ENCODE peak calls at places on chromosomes 12 and 14, in six cellular contexts. N is fibroblast of mammary gland, K is cardiac muscle cell, U is fibroblast of villous mesenchyme, D is A673, Z is endothelial cell. I is an unnamed sample.
A peak's percentile ranks its signal among the peaks of the same experiment; 100 is the strongest.

GRCh38 chr12:15088115-15088514 is 115.3 kb downstream of the PDE6H start:
- DNase-seq in N (no peak), K (no peak), U (no peak), Z (no peak), D (no peak), I (no peak)

GRCh38 chr12:67940780-67941243 is 48.4 kb upstream of the IFNG-AS1 start:
- DNase-seq in U (peak; percentile 20), D (no peak), N (peak; percentile 61), K (peak; percentile 63), Z (no peak), I (no peak)

GRCh38 chr14:102362084-102362483 is 606 bp downstream of the CINP start:
- DNase-seq in D (no peak), U (peak; percentile 28), Z (no peak), N (peak; percentile 65), K (no peak), I (no peak)

GRCh38 chr14:22428681-22429315 is 160.2 kb downstream of the DAD1 start:
- DNase-seq in Z (no peak), U (peak; percentile 45), N (peak; percentile 6), K (no peak), D (peak; percentile 40), I (no peak)

GRCh38 chr14:26597136-26598080 is at the start of gene NOVA1:
- DNase-seq in K (peak; percentile 46), Z (peak; percentile 35), D (no peak), U (no peak), N (peak; percentile 18), I (peak; percentile 29)

GRCh38 chr12:124401563-124402180 is 106.8 kb downstream of the RFLNA start:
- DNase-seq in Z (no peak), D (no peak), K (no peak), N (no peak), U (no peak), I (no peak)

GRCh38 chr12:63917864-63918742 is 73.6 kb downstream of the SRGAP1 start:
- DNase-seq in K (no peak), Z (no peak), N (peak; percentile 99), U (peak; percentile 99), D (peak; percentile 88), I (no peak)

GRCh38 chr12:112837629-112838191 is 46.2 kb downstream of the RPH3A start:
- DNase-seq in U (peak; percentile 24), Z (no peak), N (peak; percentile 49), K (no peak), D (peak; percentile 37), I (no peak)

GRCh38 chr12:111404362-111405148 is 1.2 kb upstream of the SH2B3 start:
- DNase-seq in U (peak; percentile 49), D (peak; percentile 93), Z (peak; percentile 72), N (no peak), K (no peak), I (no peak)

GRCh38 chr12:6285063-6285477 is 25.4 kb upstream of the PLEKHG6 start:
- DNase-seq in N (peak; percentile 78), D (peak; percentile 82), K (peak; percentile 81), U (peak; percentile 73), Z (peak; percentile 78), I (peak; percentile 79)

GRCh38 chr12:94098466-94098865 is 49.9 kb upstream of the PLXNC1 start:
- DNase-seq in N (peak; percentile 69), D (no peak), Z (no peak), K (no peak), U (peak; percentile 69), I (no peak)

GRCh38 chr14:52862652-52863338 is 71.4 kb upstream of the GNPNAT1 start:
- DNase-seq in N (peak; percentile 79), U (peak; percentile 89), K (no peak), D (peak; percentile 31), Z (no peak), I (no peak)

GRCh38 chr14:79724934-79725717 is 486.2 kb downstream of the DIO2 start:
- DNase-seq in N (no peak), U (no peak), D (no peak), K (no peak), Z (no peak), I (no peak)

GRCh38 chr14:49920935-49921334 is 28.1 kb downstream of the ARF6 start:
- DNase-seq in D (no peak), K (no peak), N (no peak), U (no peak), Z (no peak), I (no peak)

GRCh38 chr14:105201928-105202513 is 20.9 kb upstream of the NUDT14 start:
- DNase-seq in U (no peak), K (no peak), D (no peak), Z (no peak), N (no peak), I (no peak)

GRCh38 chr12:74365178-74365964 is 172.3 kb upstream of the ATXN7L3B start:
- DNase-seq in N (peak; percentile 68), Z (peak; percentile 8), D (peak; percentile 69), K (peak; percentile 5), U (peak; percentile 16), I (no peak)

GRCh38 chr12:74370608-74371216 is 166.9 kb upstream of the ATXN7L3B start:
- DNase-seq in K (no peak), N (no peak), D (no peak), U (peak; percentile 11), Z (no peak), I (no peak)
- TF ChIP-seq CTCF in K (no peak), N (no peak), D (no peak), U (no peak), Z (no peak), I (no peak)

GRCh38 chr12:126704609-126705008 is 1562.4 kb upstream of the TMEM132C start:
- DNase-seq in Z (no peak), N (no peak), K (no peak), U (no peak), D (peak; percentile 20), I (no peak)
- TF ChIP-seq CTCF in Z (peak; percentile 41), N (no peak), K (no peak), U (no peak), D (peak; percentile 48), I (peak; percentile 48)

GRCh38 chr12:27123642-27124041 is 41.3 kb upstream of the C12orf71 start:
- DNase-seq in K (peak; percentile 38), D (peak; percentile 14), Z (no peak), N (peak; percentile 43), U (peak; percentile 21), I (no peak)
- TF ChIP-seq CTCF in K (no peak), D (peak; percentile 10), Z (no peak), N (peak; percentile 21), U (no peak), I (peak; percentile 48)

DNA sequence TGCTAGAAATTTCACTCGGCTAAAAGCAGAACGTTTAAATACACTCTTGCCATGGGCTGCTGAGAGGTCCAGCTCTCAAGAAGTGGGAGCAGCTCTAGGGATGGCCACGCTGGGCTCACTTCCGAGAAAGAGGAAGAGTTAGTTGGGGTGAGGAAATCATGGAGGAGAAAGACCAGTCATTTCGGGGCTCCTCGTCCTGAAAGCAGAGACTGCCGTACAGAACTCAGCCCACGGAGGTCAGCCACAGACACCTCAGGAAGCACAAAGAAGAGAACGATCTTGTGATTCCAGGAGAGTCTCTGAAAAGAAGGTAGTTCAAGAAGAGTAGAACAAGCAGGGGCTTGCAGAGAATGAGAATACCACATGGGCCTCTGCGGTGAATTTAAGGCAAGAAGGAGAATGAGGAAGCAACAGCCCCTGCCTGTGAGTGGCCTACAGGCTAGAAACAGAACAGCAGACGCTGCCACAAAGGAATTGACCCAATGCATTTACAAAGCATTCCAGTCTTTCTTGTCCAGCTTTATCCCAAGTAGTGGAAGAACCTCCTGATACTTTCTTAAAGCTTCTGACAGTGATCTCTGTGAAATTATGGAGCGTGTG is 311.9 kb downstream of the CACNA1C start:
- DNase-seq in D (no peak), Z (no peak), U (no peak), N (no peak), K (no peak), I (no peak)
- TF ChIP-seq CTCF in D (no peak), Z (no peak), U (no peak), N (no peak), K (no peak), I (no peak)

GRCh38 chr12:57864382-57864781 is 17.9 kb upstream of the CTDSP2 start:
- DNase-seq in Z (no peak), K (no peak), U (peak; percentile 28), N (no peak), D (peak; percentile 29), I (no peak)
- TF ChIP-seq CTCF in Z (no peak), K (no peak), U (no peak), N (no peak), D (no peak), I (no peak)

DNA sequence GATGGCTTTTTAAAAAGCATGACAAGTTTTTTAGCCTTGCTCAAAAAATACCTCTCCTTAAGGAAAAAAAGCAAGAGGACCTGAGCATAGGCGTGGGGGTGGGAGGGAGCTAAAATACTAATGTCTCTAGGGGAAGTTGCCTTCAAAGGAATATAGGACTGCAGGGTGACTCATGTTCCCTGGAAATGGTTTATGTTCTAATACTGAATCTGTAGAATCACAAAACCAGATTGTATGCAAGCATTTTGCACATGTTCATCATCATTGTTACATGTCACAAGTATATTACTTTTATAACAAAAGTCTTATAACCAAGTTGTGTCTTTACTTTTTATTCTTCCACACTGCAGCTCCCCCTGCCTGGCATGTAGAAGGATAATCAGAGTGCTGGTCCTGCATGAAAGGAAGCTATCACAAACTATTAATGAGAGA is 36.6 kb downstream of the GPR135 start:
- DNase-seq in D (no peak), K (no peak), Z (no peak), N (peak; percentile 94), U (peak; percentile 82), I (no peak)
- TF ChIP-seq CTCF in D (peak; percentile 30), K (peak; percentile 46), Z (no peak), N (peak; percentile 33), U (peak; percentile 50), I (no peak)

DNA sequence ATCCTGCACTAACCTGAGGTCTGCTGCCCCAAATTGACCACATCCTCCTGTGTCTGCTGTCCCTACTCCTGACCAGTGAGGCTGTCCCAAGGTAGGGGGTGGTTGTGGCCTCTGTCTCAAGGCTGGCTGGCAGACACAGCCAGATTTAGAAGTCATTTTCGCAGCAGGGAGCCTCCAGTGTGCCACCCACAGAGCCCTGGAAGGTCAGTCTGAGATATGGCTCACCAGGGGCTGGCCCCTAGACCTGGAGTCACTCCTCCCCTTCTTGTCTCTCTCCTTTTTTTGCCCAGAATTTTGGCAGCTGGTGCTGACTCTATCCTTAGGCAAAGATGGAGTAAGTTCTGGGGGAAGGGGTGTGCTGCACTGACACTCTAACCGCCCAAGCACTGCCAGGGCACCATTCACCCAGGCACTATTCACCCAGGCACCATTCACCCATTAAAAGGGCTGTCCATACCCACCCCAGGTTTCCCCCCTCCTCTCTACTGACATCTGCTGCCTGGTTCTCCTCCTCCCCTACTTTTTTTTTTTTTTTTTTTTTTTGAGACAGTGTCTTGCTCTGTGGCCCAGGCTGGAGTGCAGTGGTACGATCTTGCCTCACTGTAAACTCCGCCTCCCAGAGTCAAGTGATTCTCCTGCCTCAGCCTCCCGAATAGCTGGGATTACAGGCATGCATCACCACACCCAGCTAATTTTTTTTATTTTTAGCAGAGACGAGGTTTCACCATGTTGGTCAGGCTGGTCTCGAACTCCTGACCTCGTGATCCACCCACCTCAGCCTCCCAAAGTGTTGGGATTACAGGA is 7.7 kb downstream of the DDN start:
- DNase-seq in D (no peak), U (no peak), K (no peak), N (no peak), Z (no peak), I (no peak)
- TF ChIP-seq CTCF in D (no peak), U (no peak), K (no peak), N (no peak), Z (no peak), I (no peak)